ENCODE peak calls at places on chromosomes 16 and 17, in nine cellular contexts. X is astrocyte; D is ascending aorta; V is heart left ventricle; Y is esophagus squamous epithelium; O is CD8-positive, alpha-beta memory T cell; E is IMR-90; F is body of pancreas; S is left ventricle myocardium inferior. Q is an unnamed sample.
A peak's percentile ranks its signal among the peaks of the same experiment; 100 is the strongest.

GRCh38 chr17:69179227-69179952 is 37.7 kb upstream of the ABCA6 start:
- DNase-seq in X (peak; percentile 47), D (no peak), V (no peak), Y (no peak), O (no peak), E (peak; percentile 50), F (peak; percentile 10), S (no peak), Q (no peak)

GRCh38 chr16:57473176-57473840 is 10.8 kb downstream of the POLR2C start:
- DNase-seq in X (no peak), D (no peak), V (no peak), Y (no peak), O (no peak), E (no peak), F (no peak), S (no peak), Q (no peak)

GRCh38 chr16:2744711-2745110 is 7.7 kb upstream of the SRRM2 start:
- DNase-seq in X (no peak), D (no peak), V (no peak), Y (no peak), O (no peak), E (no peak), F (no peak), S (no peak), Q (no peak)

GRCh38 chr16:12617401-12617819 is 186.3 kb downstream of the CPPED1 start:
- DNase-seq in X (no peak), D (no peak), V (no peak), Y (no peak), O (no peak), E (no peak), F (no peak), S (no peak), Q (no peak)

GRCh38 chr17:37088459-37088858 is 139.7 kb downstream of the AATF start:
- DNase-seq in X (no peak), D (no peak), V (no peak), Y (no peak), O (no peak), E (no peak), F (no peak), S (no peak), Q (no peak)

GRCh38 chr17:59345476-59345875 is 14.0 kb downstream of the YPEL2 start:
- DNase-seq in X (peak; percentile 70), D (no peak), V (no peak), Y (no peak), O (no peak), E (no peak), F (no peak), S (no peak), Q (no peak)

GRCh38 chr16:55660776-55661175 is 5.0 kb downstream of the SLC6A2 start:
- DNase-seq in X (no peak), D (no peak), V (no peak), Y (no peak), O (no peak), E (no peak), F (no peak), S (no peak), Q (no peak)

GRCh38 chr16:12758031-12758669 is 45.5 kb downstream of the CPPED1 start:
- DNase-seq in X (peak; percentile 58), D (no peak), V (no peak), Y (no peak), O (no peak), E (no peak), F (no peak), S (no peak), Q (no peak)

GRCh38 chr17:70896843-70897242 is 727.5 kb downstream of the KCNJ2 start:
- DNase-seq in X (no peak), D (no peak), V (no peak), Y (no peak), O (no peak), E (no peak), F (no peak), S (no peak), Q (no peak)

GRCh38 chr17:70905796-70906195 is 736.5 kb downstream of the KCNJ2 start:
- DNase-seq in X (peak; percentile 100), D (peak; percentile 11), V (peak; percentile 65), Y (no peak), O (no peak), E (peak; percentile 100), F (peak; percentile 50), S (peak; percentile 46), Q (no peak)

GRCh38 chr17:70906808-70907207 is 737.5 kb downstream of the KCNJ2 start:
- DNase-seq in X (peak; percentile 83), D (no peak), V (no peak), Y (no peak), O (no peak), E (peak; percentile 62), F (no peak), S (peak; percentile 20), Q (no peak)

GRCh38 chr17:70901870-70902269 is 732.5 kb downstream of the KCNJ2 start:
- DNase-seq in X (no peak), D (no peak), V (no peak), Y (no peak), O (no peak), E (no peak), F (no peak), S (no peak), Q (no peak)
- H3K4me1 ChIP-seq in X (peaks cover 9% of the 10 kb centered on the region), D (no peaks in the 10 kb centered on the region), V (no peaks in the 10 kb centered on the region), Y (no peaks in the 10 kb centered on the region), O (no peaks in the 10 kb centered on the region), E (peaks cover 2% of the 10 kb centered on the region), F (no peaks in the 10 kb centered on the region), S (no peaks in the 10 kb centered on the region), Q (no peaks in the 10 kb centered on the region)

GRCh38 chr17:77957869-77958715 is at the start of gene TNRC6C:
- DNase-seq in X (peak; percentile 97), D (peak; percentile 99), V (peak; percentile 100), Y (peak; percentile 97), O (peak; percentile 100), E (peak; percentile 99), F (peak; percentile 100), S (peak; percentile 100), Q (peak; percentile 100)

GRCh38 chr17:77959926-77960521 is 1.5 kb downstream of the TNRC6C start:
- DNase-seq in X (peak; percentile 59), D (no peak), V (no peak), Y (no peak), O (peak; percentile 60), E (peak; percentile 60), F (no peak), S (no peak), Q (no peak)

GRCh38 chr17:77957215-77957868 is 1.2 kb upstream of the TNRC6C start:
- DNase-seq in X (peak; percentile 13), D (no peak), V (no peak), Y (no peak), O (no peak), E (peak; percentile 29), F (no peak), S (no peak), Q (no peak)

GRCh38 chr17:77958716-77959215 is 263 bp downstream of the TNRC6C start:
- DNase-seq in X (no peak), D (no peak), V (no peak), Y (no peak), O (no peak), E (no peak), F (peak; percentile 14), S (no peak), Q (no peak)

GRCh38 chr17:77959216-77959925 is 868 bp downstream of the TNRC6C start:
- DNase-seq in X (no peak), D (no peak), V (peak; percentile 70), Y (no peak), O (peak; percentile 57), E (peak; percentile 19), F (peak; percentile 22), S (no peak), Q (no peak)
- H3K4me1 ChIP-seq in X (peaks cover 16% of the 10 kb centered on the region), D (peaks cover 22% of the 10 kb centered on the region), V (peaks cover 60% of the 10 kb centered on the region), Y (peaks cover 63% of the 10 kb centered on the region), O (peaks cover 51% of the 10 kb centered on the region), E (no peaks in the 10 kb centered on the region), F (peaks cover 27% of the 10 kb centered on the region), S (peaks cover 63% of the 10 kb centered on the region), Q (peaks cover 3% of the 10 kb centered on the region)

DNA sequence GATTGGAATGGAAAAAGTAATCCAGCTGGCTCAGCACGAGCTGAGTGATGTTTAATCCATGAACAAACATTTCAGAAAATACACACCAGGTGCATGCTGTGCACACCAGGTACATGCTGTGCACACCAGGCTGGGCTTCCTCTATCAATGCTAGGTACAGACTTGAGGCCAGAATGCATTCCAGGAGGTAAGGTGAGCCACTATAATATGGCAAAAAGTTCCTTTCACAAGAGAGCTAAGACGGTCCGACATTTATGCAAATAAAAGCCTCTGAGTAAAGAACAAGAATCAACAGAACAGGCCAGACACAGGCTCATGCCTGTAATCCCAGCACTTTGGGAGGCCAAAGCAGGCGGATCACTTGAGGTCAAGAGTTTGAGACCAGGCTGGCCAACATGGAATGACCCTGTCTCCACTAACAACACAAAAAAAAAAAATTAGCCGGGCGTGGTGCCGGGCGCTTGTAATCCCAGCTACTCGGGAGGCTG is 128.2 kb downstream of the ZNF778 start:
- DNase-seq in X (no peak), D (no peak), V (no peak), Y (no peak), O (no peak), E (no peak), F (peak; percentile 75), S (no peak), Q (peak; percentile 82)
- H3K4me1 ChIP-seq in X (peaks cover 24% of the 10 kb centered on the region), D (peaks cover 7% of the 10 kb centered on the region), V (peaks cover 46% of the 10 kb centered on the region), Y (peaks cover 74% of the 10 kb centered on the region), O (peaks cover 44% of the 10 kb centered on the region), E (peaks cover 22% of the 10 kb centered on the region), F (peaks cover 39% of the 10 kb centered on the region), S (peaks cover 52% of the 10 kb centered on the region), Q (peaks cover 43% of the 10 kb centered on the region)

GRCh38 chr17:41649923-41650519 is 25.6 kb upstream of the KRT17 start:
- DNase-seq in X (no peak), D (no peak), V (peak; percentile 14), Y (no peak), O (no peak), E (no peak), F (no peak), S (no peak), Q (no peak)
- H3K4me1 ChIP-seq in X (peaks cover 14% of the 10 kb centered on the region), D (peaks cover 21% of the 10 kb centered on the region), V (peaks cover 12% of the 10 kb centered on the region), Y (peaks cover 91% of the 10 kb centered on the region), O (peaks cover 14% of the 10 kb centered on the region), E (peaks cover 14% of the 10 kb centered on the region), F (peaks cover 31% of the 10 kb centered on the region), S (peaks cover 14% of the 10 kb centered on the region), Q (peaks cover 46% of the 10 kb centered on the region)

GRCh38 chr16:75566040-75566888 is at the start of gene GABARAPL2:
- DNase-seq in X (peak; percentile 38), D (peak; percentile 23), V (peak; percentile 95), Y (peak; percentile 49), O (peak; percentile 94), E (peak; percentile 56), F (peak; percentile 79), S (peak; percentile 85), Q (peak; percentile 95)
- H3K4me1 ChIP-seq in X (peaks cover 11% of the 10 kb centered on the region), D (peaks cover 47% of the 10 kb centered on the region), V (peaks cover 56% of the 10 kb centered on the region), Y (peaks cover 53% of the 10 kb centered on the region), O (peaks cover 36% of the 10 kb centered on the region), E (peaks cover 4% of the 10 kb centered on the region), F (peaks cover 34% of the 10 kb centered on the region), S (peaks cover 62% of the 10 kb centered on the region), Q (peaks cover 10% of the 10 kb centered on the region)

GRCh38 chr16:66512589-66513404 is 37.1 kb downstream of the TK2 start:
- DNase-seq in X (peak; percentile 29), D (no peak), V (no peak), Y (no peak), O (no peak), E (no peak), F (peak; percentile 42), S (no peak), Q (peak; percentile 70)
- H3K4me1 ChIP-seq in X (peaks cover 63% of the 10 kb centered on the region), D (peaks cover 84% of the 10 kb centered on the region), V (peaks cover 70% of the 10 kb centered on the region), Y (peaks cover 100% of the 10 kb centered on the region), O (peaks cover 34% of the 10 kb centered on the region), E (peaks cover 35% of the 10 kb centered on the region), F (peaks cover 87% of the 10 kb centered on the region), S (peaks cover 74% of the 10 kb centered on the region), Q (peaks cover 40% of the 10 kb centered on the region)

GRCh38 chr17:45222273-45222993 is 748 bp downstream of the FMNL1 start:
- DNase-seq in X (no peak), D (no peak), V (no peak), Y (no peak), O (peak; percentile 68), E (no peak), F (no peak), S (no peak), Q (no peak)
- H3K4me1 ChIP-seq in X (peaks cover 5% of the 10 kb centered on the region), D (peaks cover 5% of the 10 kb centered on the region), V (peaks cover 59% of the 10 kb centered on the region), Y (peaks cover 85% of the 10 kb centered on the region), O (peaks cover 51% of the 10 kb centered on the region), E (peaks cover 10% of the 10 kb centered on the region), F (peaks cover 17% of the 10 kb centered on the region), S (peaks cover 74% of the 10 kb centered on the region), Q (peaks cover 5% of the 10 kb centered on the region)

Q was measured in Caco-2.